ENCODE peak calls at places on chromosomes 7 and 10, in five cellular contexts. M is small intestine; H is CD4-positive, alpha-beta memory T cell; T is MM.1S; B is heart left ventricle. E is an unnamed sample.

GRCh38 chr7:48011952-48012351 is 17.0 kb downstream of the SUN3 start:
- DNase-seq in B (no peak), H (no peak), M (no peak), T (no peak), E (no peak)

GRCh38 chr7:68364871-68365625 is 1233.2 kb upstream of the AUTS2 start:
- DNase-seq in B (no peak), M (no peak), T (peak; percentile 61), H (no peak), E (no peak)

GRCh38 chr7:17095001-17095574 is 203.4 kb upstream of the AHR start:
- DNase-seq in H (no peak), M (no peak), B (no peak), T (no peak), E (no peak)

GRCh38 chr10:77873558-77874380 is 52.8 kb downstream of the DLG5 start:
- DNase-seq in H (peak; percentile 3), T (no peak), B (no peak), M (peak; percentile 52), E (peak; percentile 55)

GRCh38 chr10:43056568-43057011 is 20.3 kb upstream of the RET start:
- DNase-seq in B (no peak), H (no peak), T (no peak), M (no peak), E (no peak)

GRCh38 chr7:19333706-19334105 is 188.5 kb upstream of the FERD3L start:
- DNase-seq in H (no peak), B (no peak), T (no peak), M (no peak), E (no peak)

GRCh38 chr7:80324032-80324431 is 187.8 kb downstream of the GNAT3 start:
- DNase-seq in T (no peak), M (peak; percentile 64), H (no peak), B (no peak), E (no peak)

GRCh38 chr7:148395990-148396716 is 194.4 kb upstream of the C7orf33 start:
- DNase-seq in B (no peak), H (no peak), T (no peak), M (no peak), E (no peak)

GRCh38 chr10:68826764-68827591 is at the start of gene STOX1:
- DNase-seq in M (peak; percentile 58), B (peak; percentile 31), T (peak; percentile 84), H (peak; percentile 44), E (peak; percentile 71)

GRCh38 chr10:117541909-117542705 is 439 bp upstream of the EMX2 start:
- DNase-seq in M (peak; percentile 13), H (no peak), T (no peak), B (no peak), E (no peak)

GRCh38 chr10:58030208-58030607 is 237.5 kb downstream of the IPMK start:
- DNase-seq in T (no peak), B (no peak), M (no peak), H (no peak), E (no peak)

GRCh38 chr10:71838264-71839211 is 12.5 kb downstream of the PSAP start:
- DNase-seq in H (no peak), B (no peak), T (no peak), M (no peak), E (no peak)

GRCh38 chr10:61961278-61961677 is 59.8 kb downstream of the ARID5B start:
- DNase-seq in H (peak; percentile 46), B (no peak), T (peak; percentile 93), M (no peak), E (no peak)

GRCh38 chr7:123757095-123757494 is 8.3 kb upstream of the WASL start:
- DNase-seq in H (no peak), M (no peak), T (no peak), B (no peak), E (no peak)

GRCh38 chr7:107889992-107890391 is 991 bp upstream of the DLD start:
- DNase-seq in B (no peak), M (no peak), H (no peak), T (no peak), E (no peak)
- H3K4me3 ChIP-seq in B (peak overlapping the region; percentile 78), M (no peak overlapping the region), H (peak overlapping the region; percentile 98), T (peak overlapping the region; percentile 79), E (no peak overlapping the region)

GRCh38 chr10:73873843-73874215 is 526 bp downstream of the CAMK2G start:
- DNase-seq in M (no peak), B (no peak), T (peak; percentile 6), H (no peak), E (no peak)
- H3K4me3 ChIP-seq in M (peak overlapping the region; percentile 96), B (peak overlapping the region; percentile 84), T (peak overlapping the region; percentile 81), H (peak overlapping the region; percentile 49), E (peak overlapping the region; percentile 96)

DNA sequence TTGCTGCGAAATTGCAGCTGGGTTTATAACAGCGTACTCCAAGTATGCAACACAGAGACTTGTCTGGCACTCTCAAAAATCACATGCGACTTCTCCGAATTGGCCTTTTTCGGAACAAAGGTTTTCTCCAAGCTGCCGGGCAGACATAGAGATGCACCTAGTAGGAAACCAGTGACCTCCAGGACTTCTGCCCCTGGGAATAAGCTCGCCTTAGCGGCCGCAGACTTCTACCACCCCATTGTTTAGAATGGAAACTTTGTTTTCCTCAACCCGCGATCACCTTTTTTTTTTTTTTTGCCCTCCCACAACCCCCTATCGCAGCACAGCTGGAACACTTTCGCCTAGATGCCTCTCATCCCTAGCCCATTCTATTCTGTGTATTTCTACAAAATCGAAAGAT is 4.9 kb upstream of the HOXA10 start:
- DNase-seq in T (no peak), B (no peak), H (no peak), M (no peak), E (no peak)
- H3K4me3 ChIP-seq in T (no peak overlapping the region), B (no peak overlapping the region), H (no peak overlapping the region), M (no peak overlapping the region), E (peak overlapping the region; percentile 21)

DNA sequence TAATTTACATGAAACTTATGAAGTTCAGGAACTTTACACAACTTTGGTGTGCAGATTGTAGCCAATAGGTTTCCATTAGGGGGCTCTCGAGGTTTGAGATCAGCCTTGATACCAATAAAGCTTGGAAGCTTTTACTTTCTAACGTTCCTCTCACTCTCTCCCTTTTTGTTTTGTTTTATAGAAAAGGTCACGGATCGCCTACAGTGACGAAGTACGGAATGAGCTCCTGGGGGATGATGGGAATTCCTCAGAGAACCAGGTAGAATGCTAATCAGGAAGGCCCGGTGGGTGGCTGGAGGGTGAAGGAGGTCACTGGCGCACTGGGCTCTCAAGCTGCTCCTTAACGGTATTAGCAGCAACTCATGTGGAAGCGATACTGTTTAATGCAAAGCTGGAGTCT is 79.9 kb downstream of the VTI1A start:
- DNase-seq in T (no peak), M (no peak), H (no peak), B (no peak), E (no peak)
- H3K4me3 ChIP-seq in T (no peak overlapping the region), M (no peak overlapping the region), H (no peak overlapping the region), B (no peak overlapping the region), E (no peak overlapping the region)